ENCODE peak calls at places on chromosomes 1 and 21, in seven cellular contexts. I is prostate gland, M is tibial artery, L is endothelial cell of umbilical vein, E is psoas muscle, R is uterus, C is osteoblast. P is an unnamed sample. For H3K4me1, the result is how much of the 10 kb centered on the place peaks cover.

GRCh38 chr1:5514519-5515183 is 477.6 kb downstream of the NPHP4 start:
- DNase-seq in L (peak), E (peak), C (peak), R (peak), I (peak), M (no peak), P (peak)

GRCh38 chr1:35590476-35591040 is 17.4 kb downstream of the TFAP2E start:
- DNase-seq in I (no peak), E (no peak), M (no peak), C (no peak), R (no peak), L (no peak), P (no peak)

GRCh38 chr1:204013052-204013451 is 59.9 kb upstream of the SOX13 start:
- DNase-seq in I (no peak), L (no peak), R (no peak), M (no peak), E (no peak), C (no peak), P (no peak)

GRCh38 chr1:98399219-98399618 is 262.3 kb upstream of the SNX7 start:
- DNase-seq in L (no peak), R (no peak), E (no peak), M (no peak), I (no peak), C (no peak), P (no peak)

GRCh38 chr1:67441183-67441582 is 11.0 kb upstream of the SERBP1 start:
- DNase-seq in I (no peak), E (no peak), L (peak), C (no peak), M (peak), R (peak), P (peak)

GRCh38 chr1:180982424-180982823 is 40.2 kb downstream of the STX6 start:
- DNase-seq in I (no peak), M (no peak), L (no peak), C (no peak), R (no peak), E (no peak), P (no peak)

GRCh38 chr1:8545078-8545477 is 227.2 kb downstream of the SLC45A1 start:
- DNase-seq in C (no peak), I (no peak), R (no peak), E (no peak), M (no peak), L (no peak), P (no peak)

GRCh38 chr1:175885247-175885646 is 141.9 kb upstream of the TNR start:
- DNase-seq in L (peak), E (no peak), C (no peak), M (peak), I (no peak), R (no peak), P (no peak)

GRCh38 chr1:181159451-181160151 is 71.1 kb downstream of the IER5 start:
- DNase-seq in L (peak), E (no peak), I (peak), M (no peak), R (peak), C (peak), P (peak)

GRCh38 chr1:159015440-159015909 is 5.8 kb downstream of the IFI16 start:
- DNase-seq in C (peak), L (peak), E (peak), M (peak), I (peak), R (peak), P (peak)

GRCh38 chr1:153397924-153398651 is 7.2 kb upstream of the S100A8 start:
- DNase-seq in R (no peak), L (no peak), C (no peak), E (no peak), M (peak), I (no peak), P (no peak)

GRCh38 chr1:31855038-31855845 is 39.4 kb upstream of the SPOCD1 start:
- DNase-seq in L (no peak), R (no peak), E (no peak), C (peak), I (no peak), M (no peak), P (no peak)

GRCh38 chr21:37198989-37199924 is 67.9 kb downstream of the VPS26C start:
- DNase-seq in M (no peak), L (peak), R (no peak), I (no peak), C (peak), E (no peak), P (no peak)

GRCh38 chr21:45901061-45901690 is 80.4 kb upstream of the COL6A1 start:
- DNase-seq in M (no peak), I (no peak), E (no peak), C (no peak), L (no peak), R (no peak), P (no peak)

GRCh38 chr1:12433323-12434053 is 184.5 kb downstream of the DHRS3 start:
- DNase-seq in M (peak), I (no peak), L (peak), E (peak), R (peak), C (no peak), P (no peak)

GRCh38 chr1:219292341-219292740 is 118.7 kb downstream of the LYPLAL1 start:
- DNase-seq in E (no peak), L (no peak), M (no peak), I (no peak), R (no peak), C (no peak), P (no peak)

GRCh38 chr1:50110656-50111055 is 1.9 kb downstream of the ELAVL4 start:
- DNase-seq in E (no peak), L (no peak), C (no peak), M (no peak), R (no peak), I (no peak), P (no peak)

GRCh38 chr1:162168935-162169545 is 99.5 kb downstream of the NOS1AP start:
- DNase-seq in R (no peak), M (no peak), L (no peak), E (no peak), I (no peak), C (no peak), P (no peak)

GRCh38 chr1:55338448-55338820 is 123.3 kb upstream of the USP24 start:
- DNase-seq in R (no peak), I (no peak), C (no peak), E (no peak), L (no peak), M (no peak), P (no peak)

GRCh38 chr21:34126269-34126668 is 52.9 kb downstream of the MRPS6 start:
- DNase-seq in M (no peak), R (no peak), E (no peak), C (no peak), I (no peak), L (no peak), P (no peak)

GRCh38 chr1:84603941-84604830 is 29.9 kb upstream of the CTBS start:
- DNase-seq in C (peak), E (peak), M (peak), R (peak), L (peak), I (peak), P (no peak)

GRCh38 chr21:40846057-40846456 is 901 bp downstream of the DSCAM start:
- DNase-seq in R (no peak), M (no peak), I (no peak), L (no peak), C (no peak), E (no peak), P (no peak)

GRCh38 chr1:69244211-69244610 is 323.5 kb upstream of the LRRC7 start:
- DNase-seq in R (no peak), E (no peak), M (no peak), C (no peak), I (no peak), L (no peak), P (no peak)

GRCh38 chr1:156342556-156342955 is 4.2 kb downstream of the TSACC start:
- DNase-seq in C (peak), E (no peak), L (no peak), M (no peak), I (no peak), R (no peak), P (no peak)

GRCh38 chr1:7339953-7340352 is 431.1 kb upstream of the VAMP3 start:
- DNase-seq in C (no peak), I (peak), M (no peak), L (no peak), R (no peak), E (no peak), P (no peak)

GRCh38 chr1:105793541-105794146 is 1262.8 kb upstream of the PRMT6 start:
- DNase-seq in M (no peak), R (no peak), C (peak), I (no peak), E (no peak), L (no peak), P (no peak)

GRCh38 chr1:37763791-37764741 is 854 bp downstream of the EPHA10 start:
- DNase-seq in I (no peak), R (no peak), C (peak), M (no peak), L (peak), E (no peak), P (no peak)

GRCh38 chr1:2554621-2555387 is 1.4 kb upstream of the TNFRSF14 start:
- DNase-seq in C (peak), L (peak), M (no peak), R (no peak), E (no peak), I (no peak), P (no peak)

GRCh38 chr1:151372411-151372934 is at the start of gene SELENBP1:
- DNase-seq in M (peak), R (peak), C (peak), I (peak), E (peak), L (peak), P (peak)

GRCh38 chr1:43144228-43144627 is 27.9 kb downstream of the EBNA1BP2 start:
- DNase-seq in L (no peak), M (no peak), E (no peak), I (no peak), R (no peak), C (no peak), P (no peak)

GRCh38 chr1:231964955-231965354 is 338.4 kb downstream of the DISC1 start:
- DNase-seq in I (no peak), C (no peak), M (no peak), E (no peak), R (no peak), L (no peak), P (no peak)

GRCh38 chr1:164443836-164444235 is 115.1 kb upstream of the PBX1 start:
- DNase-seq in I (no peak), M (no peak), E (no peak), L (no peak), R (no peak), C (no peak), P (no peak)
- H3K27ac ChIP-seq in I (no peak), M (no peak), E (no peak), L (no peak), R (no peak), C (no peak), P (no peak)

DNA sequence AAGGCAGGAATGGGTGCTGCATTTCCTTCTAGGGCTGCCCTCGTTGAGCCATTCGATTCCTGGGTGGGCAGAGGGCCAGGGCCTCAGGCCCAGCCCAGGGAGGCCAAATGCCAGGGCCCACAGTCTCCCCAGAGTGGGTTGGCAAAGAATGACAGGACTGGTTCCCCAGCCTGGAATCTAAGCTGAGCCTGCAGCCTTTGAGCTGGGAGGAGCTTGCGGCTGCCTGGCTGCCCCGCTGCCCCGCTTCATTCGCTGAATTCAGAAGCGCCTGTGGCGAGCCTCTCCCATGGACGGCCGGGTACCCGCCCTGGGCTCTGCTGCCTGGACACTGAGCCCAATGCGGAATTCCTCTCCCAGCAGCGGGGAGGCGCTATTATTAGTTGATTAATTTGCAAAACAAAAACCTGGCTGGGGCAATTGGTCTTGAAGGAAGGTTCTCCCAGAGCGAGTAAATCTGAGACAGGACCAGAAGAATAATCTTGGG is 32.3 kb upstream of the TARDBP start:
- DNase-seq in M (peak), C (peak), E (peak), I (peak), R (peak), L (no peak), P (peak)
- TF ChIP-seq CTCF in M (peak), C (peak), E (peak), I (no peak), R (peak), L (no peak), P (no peak)

GRCh38 chr1:24970926-24971530 is 41.0 kb upstream of the RUNX3 start:
- DNase-seq in I (no peak), L (no peak), C (no peak), E (peak), R (no peak), M (no peak), P (no peak)

GRCh38 chr1:24973315-24973714 is 43.2 kb upstream of the RUNX3 start:
- DNase-seq in E (no peak), R (no peak), C (no peak), M (no peak), L (no peak), I (no peak), P (no peak)

GRCh38 chr1:24970399-24970753 is 40.3 kb upstream of the RUNX3 start:
- DNase-seq in M (no peak), C (peak), R (no peak), E (no peak), L (no peak), I (no peak), P (no peak)

GRCh38 chr1:24971539-24971938 is 41.5 kb upstream of the RUNX3 start:
- DNase-seq in M (no peak), R (no peak), E (peak), C (peak), I (no peak), L (no peak), P (no peak)

DNA sequence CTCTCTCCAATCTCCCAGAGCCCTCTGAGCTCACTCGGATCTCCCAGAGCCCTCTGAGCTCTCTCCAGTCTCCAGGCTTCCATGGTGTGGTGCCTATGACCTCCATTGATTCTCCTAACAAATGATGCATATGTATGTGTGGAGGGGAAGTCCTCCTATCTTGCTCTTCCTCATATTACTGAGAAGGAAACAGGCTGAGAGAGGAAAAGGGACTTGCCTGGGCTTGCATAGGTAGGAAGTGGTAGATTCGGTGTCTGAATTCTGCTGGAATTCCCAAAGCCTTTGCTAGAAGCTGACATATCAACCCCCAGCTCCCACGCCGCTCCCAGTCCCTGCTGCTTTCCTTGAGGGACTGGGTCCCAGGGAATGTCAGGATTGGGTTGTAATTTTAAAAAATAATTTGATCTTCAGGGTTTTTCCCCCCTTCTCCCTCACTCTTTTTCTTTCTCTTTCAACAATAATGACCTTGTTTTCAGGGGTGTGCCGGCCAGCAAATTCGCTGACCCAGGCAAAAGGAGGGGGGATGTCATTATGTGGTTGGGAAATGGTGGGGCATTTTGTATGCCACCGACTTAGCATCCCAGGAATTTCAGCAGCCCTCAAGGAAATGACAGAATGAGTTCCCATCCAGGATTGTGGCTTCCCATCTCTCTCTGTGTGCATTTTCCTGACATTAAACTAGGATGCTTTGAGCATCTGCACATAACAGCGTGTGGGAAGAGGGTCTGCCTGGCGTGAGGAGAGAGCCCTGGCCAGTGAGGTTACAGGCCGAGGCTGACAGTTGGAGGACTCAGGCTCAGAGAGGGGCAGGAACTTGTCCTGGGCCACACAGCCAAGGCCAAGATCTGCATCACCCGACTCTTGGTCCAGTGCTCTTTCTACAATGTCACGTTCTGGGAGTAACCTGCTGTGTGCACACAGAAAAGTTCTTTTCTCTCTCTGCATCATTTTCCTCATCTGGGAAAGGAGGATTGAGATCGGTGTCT is 42.5 kb upstream of the RUNX3 start:
- DNase-seq in L (no peak), I (no peak), M (no peak), E (peak), C (no peak), R (no peak), P (no peak)
- H3K4me1 ChIP-seq in L (under half), I (under half), M (under half), E (under half), C (under half), R (under half), P (under half)

GRCh38 chr1:59759156-59759925 is 55.4 kb upstream of the HOOK1 start:
- DNase-seq in E (peak), R (peak), I (peak), L (peak), C (peak), M (peak), P (peak)
- H3K27ac ChIP-seq in E (peak), R (peak), I (peak), L (peak), C (peak), M (peak), P (peak)

GRCh38 chr1:109282952-109283747 is at the start of gene PSRC1:
- DNase-seq in C (peak), I (peak), E (peak), R (peak), M (peak), L (peak), P (peak)
- TF ChIP-seq CTCF in C (peak), I (no peak), E (peak), R (peak), M (peak), L (peak), P (peak)

GRCh38 chr1:41674501-41674900 is 190.0 kb upstream of the EDN2 start:
- DNase-seq in I (no peak), L (no peak), R (no peak), C (no peak), E (no peak), M (no peak), P (no peak)
- H3K4me1 ChIP-seq in I (under half), L (under half), R (under half), C (half or more), E (under half), M (under half), P (under half)

GRCh38 chr21:38227401-38227800 is 29.4 kb upstream of the KCNJ15 start:
- DNase-seq in I (peak), M (no peak), L (no peak), R (no peak), C (peak), E (no peak), P (no peak)

GRCh38 chr21:38220270-38220737 is 36.5 kb upstream of the KCNJ15 start:
- DNase-seq in L (no peak), R (no peak), C (peak), M (no peak), E (no peak), I (no peak), P (no peak)

GRCh38 chr21:38219049-38219628 is 37.7 kb upstream of the KCNJ15 start:
- DNase-seq in L (peak), R (peak), M (peak), E (no peak), I (peak), C (peak), P (peak)

GRCh38 chr21:38223893-38224540 is 32.8 kb upstream of the KCNJ15 start:
- DNase-seq in M (no peak), L (no peak), C (peak), I (no peak), R (no peak), E (no peak), P (no peak)

DNA sequence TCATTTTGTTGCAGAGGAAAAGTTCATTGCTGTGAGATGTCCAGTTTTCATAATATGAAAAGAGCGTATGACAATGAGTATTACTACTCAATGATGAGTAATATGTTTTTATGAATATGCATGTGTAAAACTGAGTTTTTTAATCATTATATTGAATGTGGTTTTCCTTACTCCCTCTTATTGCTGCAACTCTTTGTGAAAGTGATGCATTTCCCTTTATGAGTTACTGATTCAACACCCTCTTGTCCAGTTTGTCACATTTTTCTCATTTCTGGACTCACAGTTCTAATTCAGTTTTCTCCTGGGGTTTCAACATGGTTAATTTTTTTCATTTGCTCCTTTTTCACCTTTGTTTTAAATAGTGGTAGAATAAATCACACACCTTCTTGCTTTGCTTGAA is 35.2 kb upstream of the KCNJ15 start:
- DNase-seq in I (no peak), M (no peak), E (no peak), C (peak), L (no peak), R (no peak), P (no peak)
- H3K27ac ChIP-seq in I (no peak), M (no peak), E (no peak), C (peak), L (no peak), R (no peak), P (no peak)

GRCh38 chr1:92572520-92572919 is 85.8 kb upstream of the GFI1 start:
- DNase-seq in E (no peak), C (no peak), R (no peak), L (no peak), I (no peak), M (no peak), P (no peak)

GRCh38 chr1:92563457-92564216 is 76.9 kb upstream of the GFI1 start:
- DNase-seq in C (no peak), M (no peak), E (no peak), R (no peak), L (no peak), I (no peak), P (no peak)

GRCh38 chr1:92571578-92571977 is 84.9 kb upstream of the GFI1 start:
- DNase-seq in E (no peak), R (no peak), I (no peak), C (no peak), M (no peak), L (no peak), P (no peak)

DNA sequence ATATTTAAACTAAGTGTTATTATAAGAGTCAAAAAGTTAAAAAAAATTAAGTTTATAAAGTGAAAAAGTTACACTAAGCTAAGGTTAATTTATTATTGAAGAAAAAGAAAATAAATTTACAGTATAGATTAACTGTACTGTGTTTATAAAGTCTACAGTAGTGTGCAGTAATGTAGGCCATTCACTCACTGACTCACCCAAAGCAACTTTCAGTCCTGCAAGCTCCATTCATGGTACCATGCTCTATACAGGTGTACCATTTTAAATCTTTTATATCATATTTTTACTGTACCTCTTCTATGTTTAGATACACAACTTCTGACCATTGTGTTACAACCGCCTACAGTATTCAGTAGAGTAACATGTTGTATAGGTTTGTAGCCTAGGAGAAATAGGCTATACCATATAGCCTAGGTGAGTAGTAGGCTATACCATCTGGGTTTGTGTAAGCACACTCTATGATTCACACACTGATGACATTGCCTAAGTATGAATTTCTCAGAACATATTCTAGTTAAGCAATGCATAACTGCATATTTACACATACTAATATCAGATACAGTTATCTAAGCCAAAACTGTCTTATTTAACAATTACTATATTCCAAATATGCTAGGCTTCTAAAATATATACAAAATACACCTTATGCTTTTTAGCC is 80.6 kb upstream of the GFI1 start:
- DNase-seq in C (no peak), M (no peak), R (no peak), E (no peak), L (no peak), I (no peak), P (no peak)
- TF ChIP-seq CTCF in C (no peak), M (no peak), R (no peak), E (no peak), L (no peak), I (no peak), P (no peak)

GRCh38 chr1:111191496-111191895 is 8.9 kb downstream of the DENND2D start:
- DNase-seq in L (no peak), M (no peak), C (peak), I (no peak), R (no peak), E (no peak), P (no peak)
- H3K4me1 ChIP-seq in L (under half), M (under half), C (under half), I (under half), R (under half), E (under half), P (under half)

P was measured in lung.